ENCODE peak calls at places on chromosome 10, in five cellular contexts. E, K, M, O and F are unnamed samples.

GRCh38 chr10:113891476-113891875 is 37.0 kb downstream of the NHLRC2 start:
- DNase-seq in M (no peak), K (no peak), O (peak; percentile 39), E (no peak), F (no peak)

GRCh38 chr10:62733654-62734293 is 70.7 kb upstream of the ADO start:
- DNase-seq in K (peak; percentile 13), M (peak; percentile 21), E (no peak), O (no peak), F (no peak)

GRCh38 chr10:85613391-85613790 is 753.2 kb downstream of the GRID1 start:
- DNase-seq in M (no peak), K (no peak), O (no peak), E (no peak), F (no peak)

GRCh38 chr10:47384148-47384921 is at the start of gene ZNF488:
- DNase-seq in M (peak; percentile 47), O (peak; percentile 84), E (peak; percentile 63), K (peak; percentile 38), F (no peak)

GRCh38 chr10:128398999-128399398 is 272.8 kb upstream of the MKI67 start:
- DNase-seq in O (no peak), E (no peak), M (no peak), K (no peak), F (no peak)

GRCh38 chr10:59881640-59882039 is 24.7 kb downstream of the CCDC6 start:
- DNase-seq in O (no peak), K (no peak), E (no peak), M (no peak), F (no peak)

GRCh38 chr10:35364808-35365207 is 28.5 kb downstream of the CCNY start:
- DNase-seq in O (no peak), M (no peak), K (no peak), E (no peak), F (no peak)

GRCh38 chr10:3631709-3632330 is 153.2 kb downstream of the KLF6 start:
- DNase-seq in M (no peak), K (peak; percentile 26), O (no peak), E (no peak), F (no peak)

GRCh38 chr10:119423911-119424590 is 118.5 kb downstream of the RGS10 start:
- DNase-seq in O (no peak), M (no peak), E (no peak), K (no peak), F (no peak)

GRCh38 chr10:63915240-63915639 is 394.0 kb downstream of the REEP3 start:
- DNase-seq in E (no peak), M (no peak), O (no peak), K (no peak), F (no peak)

GRCh38 chr10:100835810-100836209 is 77.0 kb upstream of the SLF2 start:
- DNase-seq in M (no peak), K (no peak), E (no peak), O (no peak), F (no peak)

GRCh38 chr10:75818552-75818951 is 387.1 kb downstream of the LRMDA start:
- DNase-seq in K (no peak), M (no peak), O (no peak), E (no peak), F (no peak)

GRCh38 chr10:61992683-61993629 is 91.5 kb downstream of the ARID5B start:
- DNase-seq in M (peak; percentile 46), O (no peak), E (peak; percentile 51), K (peak; percentile 93), F (no peak)

GRCh38 chr10:35092851-35093250 is 2.7 kb upstream of the CUL2 start:
- DNase-seq in O (no peak), K (no peak), M (no peak), E (no peak), F (no peak)

GRCh38 chr10:48659790-48660189 is 24.9 kb upstream of the WDFY4 start:
- DNase-seq in O (no peak), M (no peak), K (no peak), E (no peak), F (no peak)

GRCh38 chr10:85148693-85149640 is 820.6 kb downstream of the CCSER2 start:
- DNase-seq in E (no peak), M (no peak), K (no peak), O (no peak), F (no peak)

GRCh38 chr10:28679941-28680752 is 2.8 kb downstream of the BAMBI start:
- DNase-seq in O (no peak), K (no peak), E (no peak), M (no peak), F (no peak)
- H3K4me3 ChIP-seq in O (peak overlapping the region; percentile 74), K (peak overlapping the region; percentile 82), E (no peak overlapping the region), M (no peak overlapping the region), F (no peak overlapping the region)

GRCh38 chr10:69335613-69336012 is 57.3 kb downstream of the HK1 start:
- DNase-seq in E (no peak), O (no peak), M (no peak), K (no peak), F (no peak)

GRCh38 chr10:69338133-69338456 is 59.8 kb downstream of the HK1 start:
- DNase-seq in O (no peak), E (no peak), M (no peak), K (no peak), F (no peak)

GRCh38 chr10:69337312-69338132 is 59.2 kb downstream of the HK1 start:
- DNase-seq in O (no peak), M (no peak), K (peak; percentile 90), E (no peak), F (no peak)

GRCh38 chr10:69335063-69335587 is 56.8 kb downstream of the HK1 start:
- DNase-seq in K (no peak), M (no peak), E (no peak), O (peak; percentile 47), F (no peak)

GRCh38 chr10:69336952-69337311 is 58.6 kb downstream of the HK1 start:
- DNase-seq in M (no peak), K (no peak), O (no peak), E (no peak), F (no peak)
- H3K4me3 ChIP-seq in M (no peak overlapping the region), K (peak overlapping the region; percentile 3), O (no peak overlapping the region), E (no peak overlapping the region), F (no peak overlapping the region)

GRCh38 chr10:93498196-93498595 is 1.8 kb downstream of the CEP55 start:
- DNase-seq in K (no peak), M (no peak), E (no peak), O (no peak), F (no peak)
- H3K4me3 ChIP-seq in K (peak overlapping the region; percentile 26), M (no peak overlapping the region), E (no peak overlapping the region), O (no peak overlapping the region), F (peak overlapping the region; percentile 93)

GRCh38 chr10:96719205-96719604 is 1.1 kb downstream of the PIK3AP1 start:
- DNase-seq in O (no peak), M (no peak), E (no peak), K (no peak), F (no peak)
- H3K4me3 ChIP-seq in O (peak overlapping the region; percentile 51), M (no peak overlapping the region), E (no peak overlapping the region), K (no peak overlapping the region), F (no peak overlapping the region)

GRCh38 chr10:104806791-104807190 is 165.7 kb downstream of the SORCS3 start:
- DNase-seq in K (no peak), E (no peak), O (no peak), M (no peak), F (no peak)

DNA sequence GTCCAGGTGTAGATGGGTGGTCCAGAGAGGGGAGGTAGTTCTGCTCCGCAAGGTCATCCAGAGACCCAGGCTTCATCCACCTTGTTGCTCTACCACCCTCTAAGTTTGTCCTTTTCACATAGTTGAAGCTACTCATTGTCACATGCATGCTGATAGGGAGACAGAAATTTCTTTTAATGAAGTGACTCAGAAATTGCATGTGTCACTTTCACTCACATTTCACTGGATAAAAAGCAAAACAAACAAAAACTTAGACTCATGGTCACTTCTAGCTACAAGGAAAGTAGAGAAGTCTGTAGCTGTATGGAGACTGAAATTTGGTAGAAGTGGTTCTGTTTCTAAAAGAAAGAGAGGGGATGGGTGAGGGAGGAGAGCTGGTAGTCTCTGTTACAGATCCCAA is 161.9 kb downstream of the SORCS3 start:
- DNase-seq in E (no peak), O (no peak), M (no peak), K (no peak), F (no peak)
- H3K4me3 ChIP-seq in E (no peak overlapping the region), O (no peak overlapping the region), M (no peak overlapping the region), K (no peak overlapping the region), F (no peak overlapping the region)

GRCh38 chr10:69130251-69130650 is 6.3 kb downstream of the VPS26A start:
- DNase-seq in M (no peak), E (no peak), K (peak; percentile 27), O (no peak), F (no peak)
- H3K4me3 ChIP-seq in M (no peak overlapping the region), E (no peak overlapping the region), K (no peak overlapping the region), O (no peak overlapping the region), F (no peak overlapping the region)